ENCODE peak calls at places on chromosomes 5 and 9, in nine cellular contexts. K is MCF 10A, V is glutamatergic neuron, O is progenitor cell of endocrine pancreas, Z is GM20000, S is adrenal gland, T is endodermal cell, G is GM13977, E is Peyer's patch. I is an unnamed sample.

GRCh38 chr5:157479612-157480510 is 19.8 kb downstream of the NIPAL4 start:
- DNase-seq in K (no peak), V (no peak), O (no peak), Z (no peak), S (no peak), T (no peak), G (no peak), E (no peak), I (no peak)

GRCh38 chr9:129944501-129945116 is 98.4 kb downstream of the FNBP1 start:
- DNase-seq in K (no peak), V (no peak), O (no peak), Z (no peak), S (no peak), T (no peak), G (no peak), E (peak), I (no peak)

GRCh38 chr9:13705913-13706312 is 426.4 kb upstream of the MPDZ start:
- DNase-seq in K (no peak), V (no peak), O (no peak), Z (no peak), S (peak), T (no peak), G (no peak), E (peak), I (no peak)

GRCh38 chr9:72396247-72397091 is 31.5 kb upstream of the ZFAND5 start:
- DNase-seq in K (peak), V (no peak), O (no peak), Z (no peak), S (no peak), T (no peak), G (no peak), E (no peak), I (no peak)

GRCh38 chr9:3007331-3007730 is 163.4 kb upstream of the PUM3 start:
- DNase-seq in K (no peak), V (no peak), O (no peak), Z (no peak), S (no peak), T (no peak), G (no peak), E (no peak), I (no peak)

GRCh38 chr9:34219421-34219820 is 40.6 kb downstream of the UBAP1 start:
- DNase-seq in K (no peak), V (no peak), O (no peak), Z (no peak), S (no peak), T (no peak), G (no peak), E (no peak), I (no peak)

GRCh38 chr5:134647750-134648424 is 698 bp upstream of the SEC24A start:
- DNase-seq in K (peak), V (no peak), O (no peak), Z (peak), S (peak), T (no peak), G (peak), E (no peak), I (peak)

GRCh38 chr5:353599-354580 is 32.4 kb downstream of the AHRR start:
- DNase-seq in K (no peak), V (no peak), O (no peak), Z (no peak), S (no peak), T (peak), G (no peak), E (no peak), I (no peak)

GRCh38 chr5:56632199-56632598 is 183.2 kb upstream of the MAP3K1 start:
- DNase-seq in K (no peak), V (no peak), O (no peak), Z (no peak), S (no peak), T (no peak), G (no peak), E (no peak), I (no peak)

GRCh38 chr5:131814990-131815389 is 18.2 kb upstream of the FNIP1 start:
- DNase-seq in K (peak), V (no peak), O (no peak), Z (no peak), S (no peak), T (no peak), G (no peak), E (no peak), I (no peak)

GRCh38 chr5:14399054-14399657 is 182.4 kb upstream of the OTULINL start:
- DNase-seq in K (peak), V (no peak), O (no peak), Z (peak), S (no peak), T (no peak), G (peak), E (no peak), I (peak)

GRCh38 chr5:74617203-74617602 is 23.3 kb downstream of the ENC1 start:
- DNase-seq in K (no peak), V (no peak), O (no peak), Z (no peak), S (no peak), T (no peak), G (no peak), E (no peak), I (no peak)

GRCh38 chr5:141805874-141806273 is 72.3 kb downstream of the PCDH1 start:
- DNase-seq in K (no peak), V (no peak), O (no peak), Z (no peak), S (peak), T (no peak), G (no peak), E (no peak), I (no peak)

GRCh38 chr9:26266111-26266791 is 588.0 kb upstream of the TUSC1 start:
- DNase-seq in K (no peak), V (no peak), O (no peak), Z (no peak), S (no peak), T (no peak), G (no peak), E (no peak), I (no peak)

GRCh38 chr5:172245046-172245445 is 38.5 kb downstream of the UBTD2 start:
- DNase-seq in K (no peak), V (no peak), O (no peak), Z (no peak), S (no peak), T (no peak), G (no peak), E (no peak), I (no peak)

GRCh38 chr9:25678147-25678666 is at the start of gene TUSC1:
- DNase-seq in K (peak), V (peak), O (no peak), Z (peak), S (peak), T (peak), G (peak), E (peak), I (no peak)

GRCh38 chr5:52734557-52734956 is 53.2 kb upstream of the ITGA1 start:
- DNase-seq in K (no peak), V (no peak), O (no peak), Z (no peak), S (no peak), T (no peak), G (no peak), E (no peak), I (no peak)

GRCh38 chr5:125134216-125135081 is 388.0 kb upstream of the ZNF608 start:
- DNase-seq in K (peak), V (no peak), O (no peak), Z (no peak), S (no peak), T (no peak), G (no peak), E (no peak), I (no peak)

GRCh38 chr9:6646028-6646636 is 603 bp upstream of the GLDC start:
- DNase-seq in K (no peak), V (no peak), O (no peak), Z (no peak), S (no peak), T (peak), G (no peak), E (no peak), I (peak)

GRCh38 chr5:9350301-9350797 is 195.5 kb downstream of the SEMA5A start:
- DNase-seq in K (peak), V (no peak), O (no peak), Z (no peak), S (no peak), T (no peak), G (no peak), E (no peak), I (no peak)

GRCh38 chr5:39005566-39006232 is 68.5 kb downstream of the RICTOR start:
- DNase-seq in K (peak), V (no peak), O (no peak), Z (no peak), S (no peak), T (no peak), G (no peak), E (no peak), I (peak)

GRCh38 chr5:123511648-123512605 is at the start of gene CSNK1G3:
- DNase-seq in K (peak), V (peak), O (peak), Z (peak), S (peak), T (peak), G (peak), E (peak), I (peak)
- TF ChIP-seq CTCF in K (no peak), V (no peak), O (no peak), Z (no peak), S (no peak), T (peak), G (no peak), E (peak), I (no peak)

DNA sequence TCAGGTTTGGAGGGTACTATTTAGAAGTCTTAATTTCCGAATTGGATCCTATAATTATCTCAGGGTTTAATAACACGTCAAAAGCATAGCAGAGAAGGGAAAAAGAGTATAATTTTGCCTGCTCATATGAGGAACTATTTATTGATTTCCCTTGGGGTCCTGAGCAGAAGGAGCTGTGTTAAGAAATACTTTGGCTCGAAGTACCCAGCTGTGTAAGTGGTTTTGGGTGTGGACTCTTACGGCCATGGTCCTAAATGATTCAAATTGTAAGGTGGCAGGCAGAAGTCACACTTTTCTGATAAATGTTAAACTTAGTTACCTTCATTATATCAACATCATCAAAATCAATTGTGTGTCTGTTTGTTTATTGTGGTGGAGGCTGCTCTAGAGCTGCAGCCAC is 190.4 kb downstream of the MTRR start:
- DNase-seq in K (no peak), V (no peak), O (no peak), Z (no peak), S (no peak), T (no peak), G (no peak), E (no peak), I (no peak)
- TF ChIP-seq CTCF in K (no peak), V (no peak), O (no peak), Z (no peak), S (no peak), T (no peak), G (no peak), E (no peak), I (no peak)

DNA sequence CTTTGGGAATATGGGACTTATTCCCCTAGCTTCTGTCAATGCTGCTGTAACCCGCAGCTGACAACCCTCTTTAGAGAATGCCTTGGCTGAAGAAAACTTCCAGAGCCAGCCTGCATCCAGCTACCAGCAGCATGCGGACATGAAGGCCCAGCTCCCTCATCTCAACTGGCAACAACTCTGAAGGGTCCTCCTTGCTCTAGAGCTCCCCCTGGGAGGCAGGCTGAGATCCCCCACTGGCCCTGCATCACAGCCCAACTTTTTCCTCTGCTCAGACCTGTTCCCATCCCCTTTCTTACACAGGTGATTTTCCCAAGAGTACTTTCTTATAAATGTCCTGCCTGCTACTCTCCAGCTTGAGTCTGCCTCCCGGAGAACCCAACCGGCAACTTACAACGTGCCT is 18.7 kb upstream of the WNT8A start:
- DNase-seq in K (no peak), V (peak), O (no peak), Z (no peak), S (no peak), T (peak), G (no peak), E (no peak), I (peak)
- TF ChIP-seq CTCF in K (peak), V (no peak), O (peak), Z (no peak), S (no peak), T (peak), G (peak), E (no peak), I (peak)

GRCh38 chr5:36756848-36757247 is 119.7 kb upstream of the NIPBL start:
- DNase-seq in K (no peak), V (no peak), O (no peak), Z (no peak), S (no peak), T (no peak), G (no peak), E (peak), I (no peak)

GRCh38 chr5:36756089-36756488 is 120.5 kb upstream of the NIPBL start:
- DNase-seq in K (no peak), V (no peak), O (no peak), Z (no peak), S (no peak), T (no peak), G (no peak), E (peak), I (no peak)

GRCh38 chr5:36755340-36755739 is 121.2 kb upstream of the NIPBL start:
- DNase-seq in K (no peak), V (no peak), O (no peak), Z (no peak), S (no peak), T (no peak), G (no peak), E (no peak), I (no peak)

DNA sequence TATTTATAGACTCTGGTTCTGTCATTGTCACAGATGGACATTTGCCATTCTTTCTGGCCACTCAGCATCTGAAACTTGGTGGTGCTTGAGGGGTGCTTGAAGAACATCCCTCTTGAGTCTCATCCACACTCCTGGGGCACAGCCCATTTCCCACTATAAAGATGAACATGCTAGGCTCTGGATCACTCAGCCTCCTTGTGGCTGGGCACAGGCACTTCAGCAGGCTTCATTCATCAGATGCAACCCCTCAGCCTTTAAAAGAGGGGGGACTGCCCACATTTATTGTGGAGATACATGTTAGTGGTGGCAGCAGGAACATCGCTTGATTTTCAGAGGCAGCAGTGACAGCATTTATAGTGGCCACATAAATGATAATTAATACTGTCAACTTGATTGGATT is 124.7 kb upstream of the NIPBL start:
- DNase-seq in K (no peak), V (no peak), O (no peak), Z (no peak), S (no peak), T (peak), G (no peak), E (no peak), I (no peak)
- TF ChIP-seq CTCF in K (no peak), V (peak), O (peak), Z (no peak), S (no peak), T (peak), G (no peak), E (no peak), I (no peak)